ENCODE peak calls at places on chromosomes 4 and X, in seven cellular contexts. S is SK-N-SH, Y is H1, J is K562, A is HepG2, Z is GM12891, C is GM12878. F is an unnamed sample.

GRCh38 chr4:37728064-37728463 is 41.9 kb upstream of the RELL1 start:
- DNase-seq in S (no peak), Y (no peak), J (no peak), A (peak), Z (no peak), C (no peak), F (no peak)

GRCh38 chr4:159271857-159272256 is 169.0 kb downstream of the RAPGEF2 start:
- DNase-seq in S (no peak), Y (no peak), J (no peak), A (no peak), Z (no peak), C (no peak), F (no peak)

GRCh38 chr4:33722254-33722653 is 2522.1 kb downstream of the ARAP2 start:
- DNase-seq in S (no peak), Y (no peak), J (no peak), A (no peak), Z (no peak), C (no peak), F (no peak)

GRCh38 chr4:168584321-168584771 is 87.5 kb downstream of the PALLD start:
- DNase-seq in S (no peak), Y (no peak), J (no peak), A (no peak), Z (no peak), C (no peak), F (no peak)

GRCh38 chr4:3489451-3489962 is 26.4 kb downstream of the DOK7 start:
- DNase-seq in S (peak), Y (no peak), J (no peak), A (no peak), Z (no peak), C (no peak), F (no peak)

GRCh38 chr4:90219822-90220221 is 92.6 kb downstream of the CCSER1 start:
- DNase-seq in S (no peak), Y (no peak), J (no peak), A (no peak), Z (no peak), C (no peak), F (no peak)

GRCh38 chr4:77025643-77026321 is 50.0 kb downstream of the CCNI start:
- DNase-seq in S (no peak), Y (no peak), J (no peak), A (no peak), Z (no peak), C (peak), F (no peak)

GRCh38 chr4:4726051-4726450 is 133.4 kb upstream of the MSX1 start:
- DNase-seq in S (no peak), Y (no peak), J (peak), A (no peak), Z (no peak), C (no peak), F (no peak)

GRCh38 chrX:139931646-139932076 is 1.2 kb downstream of the ATP11C start:
- DNase-seq in S (peak), Y (no peak), J (no peak), A (no peak), Z (no peak), C (no peak), F (peak)

GRCh38 chr4:155891058-155891457 is 12.4 kb upstream of the TDO2 start:
- DNase-seq in S (no peak), Y (no peak), J (no peak), A (no peak), Z (no peak), C (no peak), F (no peak)

GRCh38 chrX:31038585-31039326 is 33.1 kb downstream of the FTHL17 start:
- DNase-seq in S (peak), Y (peak), J (peak), A (peak), Z (no peak), C (no peak), F (no peak)

GRCh38 chr4:106172846-106173245 is 143.2 kb downstream of the TBCK start:
- DNase-seq in S (no peak), Y (no peak), J (no peak), A (no peak), Z (no peak), C (no peak), F (no peak)

GRCh38 chr4:132651193-132651592 is 497.9 kb upstream of the PCDH10 start:
- DNase-seq in S (no peak), Y (no peak), J (no peak), A (no peak), Z (no peak), C (no peak), F (no peak)

GRCh38 chrX:130100180-130100579 is 10.1 kb downstream of the ELF4 start:
- DNase-seq in S (no peak), Y (no peak), J (peak), A (no peak), Z (no peak), C (no peak), F (no peak)

GRCh38 chr4:106986486-106986885 is 49.6 kb downstream of the DKK2 start:
- DNase-seq in S (peak), Y (no peak), J (no peak), A (no peak), Z (no peak), C (no peak), F (no peak)

GRCh38 chr4:13905543-13905942 is 278.0 kb upstream of the BOD1L1 start:
- DNase-seq in S (no peak), Y (no peak), J (no peak), A (no peak), Z (no peak), C (no peak), F (no peak)

GRCh38 chrX:3962511-3963350 is 249.3 kb upstream of the PRKX start:
- DNase-seq in S (peak), Y (no peak), J (peak), A (peak), Z (no peak), C (no peak), F (no peak)

GRCh38 chrX:138128025-138128671 is 562.2 kb downstream of the ZIC3 start:
- DNase-seq in S (peak), Y (peak), J (peak), A (peak), Z (no peak), C (no peak), F (peak)

GRCh38 chr4:54897590-54897989 is 227.8 kb downstream of the KDR start:
- DNase-seq in S (no peak), Y (no peak), J (no peak), A (no peak), Z (no peak), C (no peak), F (no peak)

GRCh38 chr4:139245590-139245989 is 34.4 kb downstream of the MGARP start:
- DNase-seq in S (no peak), Y (no peak), J (no peak), A (no peak), Z (no peak), C (no peak), F (no peak)

GRCh38 chr4:168501407-168501806 is 4.6 kb downstream of the PALLD start:
- DNase-seq in S (no peak), Y (no peak), J (no peak), A (peak), Z (no peak), C (no peak), F (no peak)

GRCh38 chrX:97238632-97239031 is 354.9 kb downstream of the RPA4 start:
- DNase-seq in S (no peak), Y (no peak), J (no peak), A (no peak), Z (no peak), C (no peak), F (no peak)

GRCh38 chr4:169070071-169070894 is 60.2 kb upstream of the CBR4 start:
- DNase-seq in S (no peak), Y (no peak), J (no peak), A (peak), Z (no peak), C (no peak), F (no peak)

GRCh38 chrX:110395877-110396276 is 37.2 kb downstream of the RTL9 start:
- DNase-seq in S (no peak), Y (no peak), J (no peak), A (no peak), Z (no peak), C (no peak), F (no peak)

GRCh38 chr4:174036111-174036510 is 247.4 kb downstream of the FBXO8 start:
- DNase-seq in S (no peak), Y (no peak), J (no peak), A (no peak), Z (no peak), C (no peak), F (no peak)

GRCh38 chr4:36269116-36269515 is 12.3 kb upstream of the DTHD1 start:
- DNase-seq in S (no peak), Y (no peak), J (no peak), A (no peak), Z (no peak), C (no peak), F (no peak)

GRCh38 chr4:40363382-40363920 is 28.3 kb downstream of the CHRNA9 start:
- DNase-seq in S (no peak), Y (no peak), J (no peak), A (no peak), Z (no peak), C (no peak), F (no peak)

GRCh38 chr4:94970650-94971049 is 212.9 kb downstream of the BMPR1B start:
- DNase-seq in S (no peak), Y (no peak), J (no peak), A (no peak), Z (no peak), C (no peak), F (no peak)

GRCh38 chr4:110480031-110480549 is 4.1 kb downstream of the ENPEP start:
- DNase-seq in S (no peak), Y (no peak), J (peak), A (no peak), Z (no peak), C (no peak), F (no peak)

GRCh38 chrX:102979536-102979935 is 42.5 kb downstream of the RAB40AL start:
- DNase-seq in S (no peak), Y (no peak), J (no peak), A (no peak), Z (no peak), C (no peak), F (no peak)

GRCh38 chr4:158055668-158056067 is 117.2 kb downstream of the GASK1B start:
- DNase-seq in S (no peak), Y (no peak), J (no peak), A (no peak), Z (no peak), C (no peak), F (no peak)

GRCh38 chrX:85963736-85964135 is 83.6 kb downstream of the CHM start:
- DNase-seq in S (no peak), Y (no peak), J (no peak), A (peak), Z (no peak), C (no peak), F (no peak)

GRCh38 chr4:108527729-108528128 is 92.6 kb upstream of the RPL34 start:
- DNase-seq in S (no peak), Y (no peak), J (no peak), A (no peak), Z (no peak), C (no peak), F (no peak)

GRCh38 chrX:55118574-55118973 is 29.8 kb downstream of the PAGE2 start:
- DNase-seq in S (no peak), Y (no peak), J (no peak), A (no peak), Z (no peak), C (no peak), F (no peak)

GRCh38 chrX:55120767-55121358 is 32.0 kb downstream of the PAGE2 start:
- DNase-seq in S (no peak), Y (no peak), J (peak), A (no peak), Z (no peak), C (no peak), F (no peak)

GRCh38 chrX:55119712-55120111 is 30.9 kb downstream of the PAGE2 start:
- DNase-seq in S (no peak), Y (no peak), J (no peak), A (no peak), Z (no peak), C (no peak), F (no peak)

DNA sequence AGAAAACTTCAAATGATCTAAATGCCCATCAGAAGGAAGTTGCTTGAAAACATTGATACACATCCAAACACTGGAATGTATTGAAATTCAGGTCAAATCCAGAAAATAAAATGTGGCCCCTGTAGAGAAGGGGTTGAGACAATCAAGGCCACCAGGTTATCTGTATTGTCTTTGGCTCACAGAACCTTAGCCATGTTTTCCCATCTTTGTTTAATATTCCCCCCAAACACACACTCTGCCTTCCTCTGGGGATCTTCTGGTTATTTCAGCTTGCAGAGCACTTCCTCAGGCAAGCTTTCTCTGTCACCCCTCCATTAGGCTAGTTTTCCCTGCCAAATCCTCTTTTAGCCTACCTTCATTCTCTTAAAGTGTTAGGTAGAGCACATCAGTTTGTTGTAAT is 30.5 kb downstream of the PAGE2 start:
- DNase-seq in S (no peak), Y (no peak), J (no peak), A (no peak), Z (no peak), C (no peak), F (no peak)
- TF ChIP-seq POLR2AphosphoS5 in S (no peak), Y (no peak), J (no peak), A (no peak), Z (no peak), C (no peak), F (no peak)

DNA sequence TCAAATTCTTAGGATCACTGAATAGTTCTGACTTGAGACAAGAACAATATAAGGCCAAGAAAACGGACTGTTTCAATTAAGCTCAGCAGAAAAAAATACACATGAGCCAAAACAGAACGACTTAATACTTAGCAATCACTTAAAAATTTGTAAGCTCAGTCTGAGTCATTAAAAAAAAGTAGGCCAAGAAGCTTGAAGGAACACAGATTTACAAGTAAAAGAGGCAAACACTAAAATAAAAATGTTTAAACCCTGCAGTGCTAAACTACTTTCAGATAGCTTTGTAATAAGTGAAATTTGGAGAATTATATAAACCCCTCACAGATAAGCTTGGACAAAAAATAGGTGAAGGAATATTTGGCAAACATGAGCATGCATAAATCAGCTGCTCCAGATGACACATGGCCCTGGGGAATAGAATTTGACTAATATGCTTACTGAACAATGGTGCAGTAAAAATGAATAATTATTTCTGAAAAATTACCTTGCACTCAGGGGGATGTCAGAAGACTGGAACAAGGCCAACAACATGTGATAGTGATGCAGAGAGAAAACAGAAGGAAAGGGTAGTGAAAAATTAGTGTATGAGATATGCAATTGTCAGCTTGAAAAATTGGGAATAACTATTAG is 49.6 kb downstream of the LNX1 start:
- DNase-seq in S (peak), Y (no peak), J (no peak), A (no peak), Z (no peak), C (no peak), F (no peak)
- TF ChIP-seq TAF1 in S (no peak), Y (no peak), J (no peak), A (no peak), Z (no peak), C (no peak), F (no peak)

GRCh38 chr4:26441110-26441509 is 49.2 kb downstream of the CCKAR start:
- DNase-seq in S (no peak), Y (no peak), J (no peak), A (peak), Z (no peak), C (no peak), F (no peak)
- TF ChIP-seq POLR2AphosphoS5 in S (no peak), Y (no peak), J (no peak), A (no peak), Z (no peak), C (peak), F (no peak)

DNA sequence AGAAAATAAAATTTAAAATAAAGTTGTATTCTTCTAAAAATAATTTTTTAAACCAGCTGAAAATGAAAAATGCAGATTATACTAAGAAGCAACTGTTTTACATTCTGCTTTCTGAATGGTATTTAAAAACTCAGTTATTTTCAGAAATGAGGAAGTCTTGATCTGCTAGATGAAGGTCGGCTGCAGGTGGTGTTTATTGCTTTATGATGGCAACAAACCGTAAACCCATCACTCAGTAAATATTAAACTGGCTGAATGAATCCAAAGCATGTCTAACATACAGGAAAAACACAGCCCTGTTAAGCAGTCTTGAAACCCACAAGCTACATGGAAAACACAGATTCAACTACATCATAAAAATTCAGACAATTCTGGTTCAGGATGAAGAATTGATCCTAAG is 29.3 kb downstream of the DYNLT3 start:
- DNase-seq in S (no peak), Y (no peak), J (no peak), A (no peak), Z (no peak), C (no peak), F (no peak)
- TF ChIP-seq TAF1 in S (no peak), Y (no peak), J (no peak), A (no peak), Z (no peak), C (no peak), F (no peak)

GRCh38 chr4:87209696-87210095 is 10.7 kb downstream of the KLHL8 start:
- DNase-seq in S (no peak), Y (no peak), J (peak), A (no peak), Z (peak), C (peak), F (no peak)
- TF ChIP-seq POLR2AphosphoS5 in S (no peak), Y (no peak), J (no peak), A (no peak), Z (no peak), C (no peak), F (no peak)

DNA sequence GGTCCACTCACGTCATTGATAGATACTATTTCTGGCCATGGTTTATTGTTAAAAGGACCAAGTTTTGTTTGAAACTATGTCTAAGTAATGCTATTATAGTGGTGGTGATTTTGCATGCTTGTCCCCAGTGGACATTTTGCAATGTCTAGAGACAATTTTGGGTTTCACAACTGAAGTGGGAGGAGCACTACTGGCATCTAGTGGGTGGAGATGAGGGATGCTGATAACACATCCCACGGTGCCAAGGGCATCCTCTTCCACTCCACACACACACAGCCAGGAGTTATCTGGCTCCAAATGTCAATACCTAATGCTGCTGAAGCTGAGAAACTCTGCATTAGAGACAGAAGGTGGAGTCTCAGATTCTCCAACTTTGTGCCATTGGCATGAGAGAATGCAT is 131.2 kb downstream of the FRMPD4 start:
- DNase-seq in S (no peak), Y (no peak), J (no peak), A (no peak), Z (no peak), C (no peak), F (no peak)
- TF ChIP-seq TAF1 in S (no peak), Y (no peak), J (no peak), A (no peak), Z (no peak), C (no peak), F (no peak)

GRCh38 chr4:128465523-128465922 is 177.9 kb upstream of the PGRMC2 start:
- DNase-seq in S (no peak), Y (no peak), J (no peak), A (no peak), Z (no peak), C (no peak), F (no peak)

GRCh38 chr4:128463006-128463405 is 175.4 kb upstream of the PGRMC2 start:
- DNase-seq in S (no peak), Y (no peak), J (no peak), A (no peak), Z (no peak), C (no peak), F (no peak)

GRCh38 chr4:128459547-128459946 is 171.9 kb upstream of the PGRMC2 start:
- DNase-seq in S (no peak), Y (no peak), J (no peak), A (no peak), Z (no peak), C (no peak), F (no peak)

GRCh38 chr4:128462104-128462783 is 174.6 kb upstream of the PGRMC2 start:
- DNase-seq in S (no peak), Y (no peak), J (no peak), A (no peak), Z (no peak), C (no peak), F (no peak)

DNA sequence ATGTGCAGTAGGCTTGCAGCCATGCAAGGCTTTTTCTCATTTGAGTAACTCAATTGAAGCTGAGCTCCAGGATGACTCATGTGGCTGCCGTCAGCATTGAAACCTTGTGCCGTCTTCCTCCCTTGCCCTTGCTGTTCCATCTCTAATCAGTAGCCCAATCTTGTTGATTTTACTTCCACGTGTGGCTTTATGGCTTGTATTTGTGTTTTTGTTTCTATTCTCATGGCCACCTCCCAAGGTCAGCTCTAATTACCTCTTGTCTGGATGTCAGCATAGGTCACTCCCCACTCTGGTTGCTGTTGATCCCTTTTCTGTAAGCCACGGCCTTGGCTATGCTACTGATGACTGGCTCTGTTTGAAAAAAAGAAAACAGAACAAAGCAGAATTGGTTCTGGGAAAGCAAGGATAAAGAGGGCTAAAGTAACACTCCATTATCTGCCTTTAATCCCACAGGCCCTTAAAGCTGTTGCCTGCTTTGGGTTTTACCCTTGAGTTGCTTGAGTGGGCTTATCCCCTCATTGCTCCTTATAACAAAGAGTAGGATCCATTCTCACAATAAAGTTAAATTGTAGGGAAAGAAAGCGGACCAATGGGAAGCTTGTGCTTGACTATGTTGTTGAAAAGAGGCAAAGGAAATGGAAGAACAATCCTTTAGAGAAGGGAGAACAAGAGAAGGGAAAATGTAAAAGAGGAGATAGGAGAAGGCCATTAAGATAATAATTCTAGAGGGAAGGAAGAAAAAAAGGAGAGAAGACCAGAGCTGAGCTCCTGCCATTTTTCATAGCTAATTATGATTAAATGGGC is 173.9 kb upstream of the PGRMC2 start:
- DNase-seq in S (no peak), Y (no peak), J (peak), A (no peak), Z (no peak), C (no peak), F (no peak)
- TF ChIP-seq POLR2AphosphoS5 in S (no peak), Y (no peak), J (no peak), A (no peak), Z (no peak), C (no peak), F (no peak)